ENCODE peak calls at places on chromosomes 6 and 20, in four cellular contexts. One of them, this sample, is unnamed.

GRCh38 chr20:4609511-4609910 is 112.2 kb upstream of the PRND start:
- DNase-seq in tibial nerve: no peak
- DNase-seq in choroid plexus epithelial cell: no peak
- DNase-seq in testis: no peak
- DNase-seq in this sample: no peak

GRCh38 chr6:20159781-20160540 is 52.3 kb downstream of the MBOAT1 start:
- DNase-seq in tibial nerve: no peak
- DNase-seq in choroid plexus epithelial cell: peak
- DNase-seq in testis: no peak
- DNase-seq in this sample: no peak

GRCh38 chr20:63163171-63163570 is 52.8 kb downstream of the YTHDF1 start:
- DNase-seq in tibial nerve: no peak
- DNase-seq in choroid plexus epithelial cell: no peak
- DNase-seq in testis: no peak
- DNase-seq in this sample: no peak

GRCh38 chr6:21887301-21888185 is 294.0 kb downstream of the SOX4 start:
- DNase-seq in tibial nerve: no peak
- DNase-seq in choroid plexus epithelial cell: peak
- DNase-seq in testis: no peak
- DNase-seq in this sample: no peak

GRCh38 chr20:46054606-46055005 is 25.6 kb downstream of the SLC12A5 start:
- DNase-seq in tibial nerve: no peak
- DNase-seq in choroid plexus epithelial cell: no peak
- DNase-seq in testis: no peak
- DNase-seq in this sample: no peak

GRCh38 chr6:31826793-31827285 is 699 bp upstream of the HSPA1B start:
- DNase-seq in tibial nerve: peak
- DNase-seq in choroid plexus epithelial cell: peak
- DNase-seq in testis: peak
- DNase-seq in this sample: peak

GRCh38 chr6:126444874-126445273 is 105.0 kb downstream of the CENPW start:
- DNase-seq in tibial nerve: no peak
- DNase-seq in choroid plexus epithelial cell: peak
- DNase-seq in testis: no peak
- DNase-seq in this sample: no peak

GRCh38 chr6:138977646-138978167 is 10.3 kb downstream of the REPS1 start:
- DNase-seq in tibial nerve: no peak
- DNase-seq in choroid plexus epithelial cell: no peak
- DNase-seq in testis: no peak
- DNase-seq in this sample: no peak

GRCh38 chr6:77457720-77458349 is 5.5 kb downstream of the HTR1B start:
- DNase-seq in tibial nerve: peak
- DNase-seq in choroid plexus epithelial cell: peak
- DNase-seq in testis: peak
- DNase-seq in this sample: peak

GRCh38 chr6:35778437-35778836 is 2.0 kb downstream of the CLPSL2 start:
- DNase-seq in tibial nerve: no peak
- DNase-seq in choroid plexus epithelial cell: no peak
- DNase-seq in testis: no peak
- DNase-seq in this sample: no peak

GRCh38 chr6:28896505-28897392 is 27.0 kb downstream of the TRIM27 start:
- DNase-seq in tibial nerve: peak
- DNase-seq in choroid plexus epithelial cell: peak
- DNase-seq in testis: peak
- DNase-seq in this sample: peak

GRCh38 chr20:4305091-4305490 is 289.7 kb upstream of the RNF24 start:
- DNase-seq in tibial nerve: no peak
- DNase-seq in choroid plexus epithelial cell: no peak
- DNase-seq in testis: no peak
- DNase-seq in this sample: peak

GRCh38 chr20:13037727-13038126 is 29.0 kb downstream of the SPTLC3 start:
- DNase-seq in tibial nerve: no peak
- DNase-seq in choroid plexus epithelial cell: no peak
- DNase-seq in testis: no peak
- DNase-seq in this sample: no peak

GRCh38 chr20:60810561-60810960 is 441.5 kb upstream of the CDH4 start:
- DNase-seq in tibial nerve: no peak
- DNase-seq in choroid plexus epithelial cell: no peak
- DNase-seq in testis: no peak
- DNase-seq in this sample: no peak

GRCh38 chr20:35909176-35909575 is 45.1 kb downstream of the SCAND1 start:
- DNase-seq in tibial nerve: no peak
- DNase-seq in choroid plexus epithelial cell: no peak
- DNase-seq in testis: no peak
- DNase-seq in this sample: no peak

GRCh38 chr20:51750037-51750769 is 18.0 kb downstream of the ATP9A start:
- DNase-seq in tibial nerve: peak
- DNase-seq in choroid plexus epithelial cell: peak
- DNase-seq in testis: peak
- DNase-seq in this sample: peak
- H3K4me3 ChIP-seq in tibial nerve: no peak
- H3K4me3 ChIP-seq in choroid plexus epithelial cell: no peak
- H3K4me3 ChIP-seq in testis: no peak
- H3K4me3 ChIP-seq in this sample: no peak

GRCh38 chr20:57998276-57998675 is 230.2 kb downstream of the ANKRD60 start:
- DNase-seq in tibial nerve: no peak
- DNase-seq in choroid plexus epithelial cell: no peak
- DNase-seq in testis: no peak
- DNase-seq in this sample: no peak
- TF ChIP-seq CTCF in tibial nerve: no peak
- TF ChIP-seq CTCF in choroid plexus epithelial cell: peak
- TF ChIP-seq CTCF in testis: no peak
- TF ChIP-seq CTCF in this sample: no peak

GRCh38 chr6:6392214-6393068 is 72.0 kb upstream of the F13A1 start:
- DNase-seq in tibial nerve: no peak
- DNase-seq in choroid plexus epithelial cell: no peak
- DNase-seq in testis: no peak
- DNase-seq in this sample: no peak
- H3K4me3 ChIP-seq in tibial nerve: no peak
- H3K4me3 ChIP-seq in choroid plexus epithelial cell: no peak
- H3K4me3 ChIP-seq in testis: no peak
- H3K4me3 ChIP-seq in this sample: no peak

GRCh38 chr20:9966966-9967365 is 67.8 kb upstream of the ANKEF1 start:
- DNase-seq in tibial nerve: no peak
- DNase-seq in choroid plexus epithelial cell: peak
- DNase-seq in testis: no peak
- DNase-seq in this sample: no peak
- TF ChIP-seq CTCF in tibial nerve: no peak
- TF ChIP-seq CTCF in choroid plexus epithelial cell: peak
- TF ChIP-seq CTCF in testis: peak
- TF ChIP-seq CTCF in this sample: peak

GRCh38 chr6:4383910-4384637 is 248.7 kb upstream of the ECI2 start:
- DNase-seq in tibial nerve: no peak
- DNase-seq in choroid plexus epithelial cell: no peak
- DNase-seq in testis: no peak
- DNase-seq in this sample: no peak
- H3K4me3 ChIP-seq in tibial nerve: no peak
- H3K4me3 ChIP-seq in choroid plexus epithelial cell: no peak
- H3K4me3 ChIP-seq in testis: no peak
- H3K4me3 ChIP-seq in this sample: no peak

GRCh38 chr6:24537082-24537699 is 42.4 kb downstream of the ALDH5A1 start:
- DNase-seq in tibial nerve: no peak
- DNase-seq in choroid plexus epithelial cell: peak
- DNase-seq in testis: no peak
- DNase-seq in this sample: no peak
- TF ChIP-seq CTCF in tibial nerve: no peak
- TF ChIP-seq CTCF in choroid plexus epithelial cell: no peak
- TF ChIP-seq CTCF in testis: no peak
- TF ChIP-seq CTCF in this sample: no peak

GRCh38 chr6:157242791-157243190 is 80.5 kb downstream of the TMEM242 start:
- DNase-seq in tibial nerve: no peak
- DNase-seq in choroid plexus epithelial cell: no peak
- DNase-seq in testis: no peak
- DNase-seq in this sample: no peak

GRCh38 chr6:157244780-157245179 is 78.5 kb downstream of the TMEM242 start:
- DNase-seq in tibial nerve: no peak
- DNase-seq in choroid plexus epithelial cell: no peak
- DNase-seq in testis: no peak
- DNase-seq in this sample: no peak

GRCh38 chr6:157245486-157245885 is 77.8 kb downstream of the TMEM242 start:
- DNase-seq in tibial nerve: no peak
- DNase-seq in choroid plexus epithelial cell: no peak
- DNase-seq in testis: no peak
- DNase-seq in this sample: no peak

GRCh38 chr6:157246048-157246630 is 77.2 kb downstream of the TMEM242 start:
- DNase-seq in tibial nerve: peak
- DNase-seq in choroid plexus epithelial cell: peak
- DNase-seq in testis: peak
- DNase-seq in this sample: no peak

GRCh38 chr6:157244175-157244574 is 79.1 kb downstream of the TMEM242 start:
- DNase-seq in tibial nerve: no peak
- DNase-seq in choroid plexus epithelial cell: peak
- DNase-seq in testis: no peak
- DNase-seq in this sample: no peak
- H3K4me3 ChIP-seq in tibial nerve: no peak
- H3K4me3 ChIP-seq in choroid plexus epithelial cell: no peak
- H3K4me3 ChIP-seq in testis: no peak
- H3K4me3 ChIP-seq in this sample: no peak

DNA sequence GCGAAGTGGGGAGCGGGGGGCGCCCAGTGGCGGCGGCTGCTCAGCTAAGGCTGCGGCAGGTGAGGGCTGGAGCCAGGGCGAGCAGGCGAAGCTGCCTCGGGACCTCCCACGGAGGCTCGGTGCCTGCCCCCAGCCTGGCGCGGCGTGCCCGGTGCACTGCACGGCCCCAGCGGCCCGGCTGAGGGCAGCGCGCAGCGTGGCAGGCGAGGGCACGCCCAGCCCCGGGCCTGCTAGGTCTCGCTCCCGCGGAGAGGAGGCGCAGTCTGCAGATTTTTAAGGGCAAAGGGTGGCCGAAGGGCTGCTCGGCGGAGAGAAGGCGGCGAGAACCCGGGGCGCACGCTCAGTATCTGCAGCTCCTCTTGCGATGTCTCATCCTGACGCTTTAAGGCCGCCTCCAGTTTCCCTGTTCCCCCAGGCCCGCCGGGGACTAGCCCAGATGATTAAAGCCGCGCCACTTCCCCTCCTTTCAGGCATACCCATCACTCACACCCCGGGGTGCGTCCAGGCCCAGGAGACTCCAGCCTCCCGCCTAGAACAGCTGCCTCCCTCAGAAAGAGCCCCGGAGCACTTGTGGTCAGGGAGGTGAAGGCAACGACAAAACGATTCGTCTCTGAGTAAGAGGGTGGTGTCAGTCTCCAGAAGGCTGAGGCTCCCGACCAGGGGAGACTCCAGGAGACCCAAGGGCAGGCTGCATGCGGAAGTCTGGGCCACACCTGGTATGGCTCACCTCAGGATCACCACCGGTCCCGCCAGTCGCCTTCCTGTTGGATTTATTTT is at the start of gene FERMT1:
- DNase-seq in tibial nerve: no peak
- DNase-seq in choroid plexus epithelial cell: peak
- DNase-seq in testis: peak
- DNase-seq in this sample: no peak
- TF ChIP-seq CTCF in tibial nerve: no peak
- TF ChIP-seq CTCF in choroid plexus epithelial cell: no peak
- TF ChIP-seq CTCF in testis: no peak
- TF ChIP-seq CTCF in this sample: no peak

GRCh38 chr6:154458565-154459475 is 51.7 kb downstream of the CNKSR3 start:
- DNase-seq in tibial nerve: no peak
- DNase-seq in choroid plexus epithelial cell: no peak
- DNase-seq in testis: no peak
- DNase-seq in this sample: no peak

GRCh38 chr6:154462425-154462824 is 48.1 kb downstream of the CNKSR3 start:
- DNase-seq in tibial nerve: no peak
- DNase-seq in choroid plexus epithelial cell: no peak
- DNase-seq in testis: no peak
- DNase-seq in this sample: no peak

GRCh38 chr6:154461348-154461747 is 49.1 kb downstream of the CNKSR3 start:
- DNase-seq in tibial nerve: no peak
- DNase-seq in choroid plexus epithelial cell: no peak
- DNase-seq in testis: no peak
- DNase-seq in this sample: no peak

GRCh38 chr6:154459513-154459912 is 51.0 kb downstream of the CNKSR3 start:
- DNase-seq in tibial nerve: no peak
- DNase-seq in choroid plexus epithelial cell: no peak
- DNase-seq in testis: no peak
- DNase-seq in this sample: no peak

DNA sequence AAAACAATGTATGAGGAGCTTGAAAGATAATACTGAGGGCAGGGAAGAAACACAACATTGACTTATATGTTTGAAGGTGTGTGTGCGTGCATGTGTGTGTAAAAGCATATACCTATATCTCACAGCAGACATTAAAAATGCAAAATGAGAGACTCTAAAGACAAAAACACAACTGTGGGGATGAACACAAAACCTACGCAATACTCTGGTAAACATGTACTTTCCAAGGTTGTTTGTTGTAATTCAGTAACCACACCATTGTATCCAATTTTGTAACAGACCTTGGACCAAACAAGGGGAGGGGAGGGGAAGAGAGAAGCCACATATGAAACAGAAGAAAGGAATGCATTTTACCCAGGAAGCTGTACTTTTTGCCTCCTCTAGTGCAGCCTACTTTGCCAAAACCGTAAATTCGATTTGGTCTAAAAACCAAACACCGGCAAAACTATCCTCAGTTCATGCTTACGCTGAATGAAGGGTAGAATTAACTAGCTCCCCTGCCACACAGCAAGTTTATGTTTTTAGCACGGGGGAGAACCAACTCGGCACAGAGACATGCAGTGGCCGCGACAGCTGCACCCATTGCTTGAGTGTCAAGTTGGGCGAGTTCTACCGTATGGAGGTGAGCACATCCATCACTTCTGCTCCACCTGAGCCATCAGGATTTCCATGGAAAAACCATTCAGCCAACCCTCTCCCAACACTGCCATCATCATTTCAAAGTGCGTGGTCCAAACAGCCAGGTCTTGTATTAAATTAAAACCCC is 50.0 kb downstream of the CNKSR3 start:
- DNase-seq in tibial nerve: no peak
- DNase-seq in choroid plexus epithelial cell: peak
- DNase-seq in testis: no peak
- DNase-seq in this sample: no peak
- H3K4me3 ChIP-seq in tibial nerve: no peak
- H3K4me3 ChIP-seq in choroid plexus epithelial cell: no peak
- H3K4me3 ChIP-seq in testis: no peak
- H3K4me3 ChIP-seq in this sample: no peak

This sample was measured in right atrium auricular region.